ENCODE peak calls at places on chromosomes 11 and 22, in six cellular contexts. J, F, H, M, C and P are unnamed samples.

GRCh38 chr11:11430431-11430830 is 77.4 kb upstream of the CSNK2A3 start:
- DNase-seq in F (no peak), M (no peak), C (no peak), J (no peak), H (no peak), P (no peak)

GRCh38 chr11:35974878-35975578 is 31.2 kb downstream of the LDLRAD3 start:
- DNase-seq in C (no peak), J (no peak), H (no peak), F (no peak), M (no peak), P (no peak)

GRCh38 chr11:120807414-120808150 is 216.3 kb upstream of the TBCEL start:
- DNase-seq in M (no peak), H (peak), J (no peak), F (peak), C (peak), P (no peak)

GRCh38 chr22:49756201-49756600 is 71.5 kb downstream of the BRD1 start:
- DNase-seq in F (no peak), J (peak), M (peak), H (no peak), C (no peak), P (peak)

GRCh38 chr22:49328630-49329405 is 498.9 kb downstream of the BRD1 start:
- DNase-seq in F (no peak), M (peak), H (no peak), C (no peak), J (no peak), P (peak)

GRCh38 chr11:469684-470667 is 19.9 kb downstream of the PTDSS2 start:
- DNase-seq in F (peak), J (peak), C (peak), M (peak), H (peak), P (no peak)

GRCh38 chr11:105392546-105392945 is 217.3 kb upstream of the GRIA4 start:
- DNase-seq in C (no peak), F (peak), M (no peak), J (no peak), H (no peak), P (no peak)

GRCh38 chr22:36384766-36385400 is 2.9 kb downstream of the MYH9 start:
- DNase-seq in F (no peak), C (no peak), H (no peak), J (no peak), M (no peak), P (no peak)

GRCh38 chr11:90849278-90849677 is 626.4 kb upstream of the CHORDC1 start:
- DNase-seq in J (no peak), M (no peak), C (no peak), H (no peak), F (no peak), P (no peak)

GRCh38 chr22:46089426-46090041 is 60.8 kb upstream of the PPARA start:
- DNase-seq in H (no peak), M (peak), F (no peak), C (no peak), J (peak), P (peak)

GRCh38 chr11:45665933-45666647 is 668 bp upstream of the CHST1 start:
- DNase-seq in C (no peak), F (no peak), J (no peak), H (no peak), M (no peak), P (no peak)

GRCh38 chr11:44751066-44751465 is 24.3 kb downstream of the TSPAN18 start:
- DNase-seq in H (no peak), J (no peak), C (no peak), F (no peak), M (no peak), P (no peak)

GRCh38 chr22:25071720-25072119 is 119.2 kb downstream of the KIAA1671 start:
- DNase-seq in M (no peak), F (no peak), C (no peak), J (no peak), H (no peak), P (no peak)

GRCh38 chr22:41699264-41700104 is at the start of gene MEI1:
- DNase-seq in H (peak), F (peak), C (peak), M (peak), J (peak), P (no peak)

GRCh38 chr22:32760815-32761214 is 40.7 kb upstream of the TIMP3 start:
- DNase-seq in C (no peak), F (no peak), M (no peak), J (no peak), H (no peak), P (no peak)

GRCh38 chr11:96095884-96096301 is 172.0 kb upstream of the MTMR2 start:
- DNase-seq in J (no peak), C (no peak), H (no peak), F (no peak), M (no peak), P (no peak)

GRCh38 chr11:1258401-1259075 is 35.7 kb downstream of the MUC5B start:
- DNase-seq in F (no peak), C (no peak), J (no peak), M (no peak), H (no peak), P (no peak)

GRCh38 chr22:39773503-39773902 is 120.1 kb downstream of the ENTHD1 start:
- DNase-seq in C (no peak), F (no peak), H (no peak), M (no peak), J (no peak), P (no peak)

GRCh38 chr11:126163074-126163700 is 48.3 kb downstream of the RPUSD4 start:
- DNase-seq in F (peak), M (peak), J (no peak), C (peak), H (no peak), P (no peak)

GRCh38 chr11:62922653-62923371 is 1.6 kb upstream of the CHRM1 start:
- DNase-seq in H (no peak), J (no peak), C (no peak), F (no peak), M (no peak), P (no peak)
- TF ChIP-seq CTCF in H (peak), J (no peak), C (peak), F (peak), M (no peak), P (peak)

DNA sequence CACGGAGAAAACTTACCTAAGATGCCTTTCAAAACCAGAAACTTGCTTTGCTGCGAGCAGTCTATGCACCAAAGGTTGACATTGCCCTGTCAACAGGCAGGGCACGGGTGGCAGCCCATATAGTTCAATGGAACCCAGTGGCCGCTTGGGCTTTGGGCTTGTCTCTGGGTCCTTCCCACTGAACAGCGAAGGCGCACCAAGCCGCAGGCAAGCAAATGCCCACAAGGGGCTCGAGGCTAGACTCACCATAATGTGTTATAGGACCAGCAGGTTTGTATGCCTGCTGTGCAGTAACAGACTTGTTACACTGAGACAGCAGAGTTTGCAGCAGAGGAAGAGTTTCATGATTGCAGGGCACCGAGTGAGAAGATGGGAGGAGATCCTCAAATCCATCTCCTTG is 20.3 kb downstream of the CLDN5 start:
- DNase-seq in M (no peak), H (no peak), J (no peak), F (no peak), C (no peak), P (peak)
- TF ChIP-seq CTCF in M (no peak), H (no peak), J (no peak), F (no peak), C (peak), P (no peak)

GRCh38 chr11:118259138-118259537 is 5.0 kb downstream of the MPZL2 start:
- DNase-seq in J (no peak), F (no peak), H (no peak), C (no peak), M (no peak), P (no peak)

GRCh38 chr11:118263109-118263508 is 988 bp downstream of the MPZL2 start:
- DNase-seq in F (no peak), J (no peak), M (no peak), C (no peak), H (no peak), P (no peak)

GRCh38 chr11:118260353-118260752 is 3.7 kb downstream of the MPZL2 start:
- DNase-seq in J (no peak), H (no peak), F (no peak), C (no peak), M (no peak), P (no peak)

GRCh38 chr11:118263694-118264567 is at the start of gene MPZL2:
- DNase-seq in J (peak), M (peak), H (no peak), C (no peak), F (no peak), P (no peak)

DNA sequence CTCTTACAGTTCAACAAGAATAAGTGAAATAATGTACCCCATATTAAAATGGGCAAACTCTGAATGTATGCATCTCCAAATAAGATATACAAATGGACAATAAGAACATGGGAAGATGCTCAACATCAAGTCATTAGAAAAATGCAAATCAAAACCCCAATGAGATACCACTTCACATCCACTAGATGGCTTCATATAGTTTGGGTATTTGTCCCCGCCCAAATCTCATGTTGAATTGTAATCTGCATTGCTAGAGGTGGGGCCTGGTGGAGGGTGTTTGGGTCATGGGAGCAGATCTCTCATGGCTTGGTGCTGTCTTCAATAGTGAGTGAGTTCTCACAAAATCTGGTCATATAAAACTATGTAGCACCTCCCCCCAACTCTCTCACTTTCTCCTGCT is 5.7 kb downstream of the MPZL2 start:
- DNase-seq in H (no peak), F (no peak), J (no peak), C (no peak), M (no peak), P (no peak)
- TF ChIP-seq CTCF in H (no peak), F (no peak), J (no peak), C (peak), M (no peak), P (peak)

GRCh38 chr11:63829823-63830489 is 9.0 kb upstream of the MARK2 start:
- DNase-seq in F (peak), M (no peak), H (no peak), J (no peak), C (peak), P (no peak)
- TF ChIP-seq CTCF in F (peak), M (peak), H (peak), J (no peak), C (peak), P (peak)